ENCODE peak calls at places on chromosomes 3 and 15, in seven cellular contexts. One of them, this sample, is unnamed.

GRCh38 chr3:194312743-194313281 is 38.3 kb downstream of the CPN2 start:
- DNase-seq in HCT116: no peak
- DNase-seq in vagina: no peak
- DNase-seq in sigmoid colon: peak
- DNase-seq in stomach: no peak
- DNase-seq in upper lobe of left lung: peak
- DNase-seq in endothelial cell of umbilical vein: no peak
- DNase-seq in this sample: peak

GRCh38 chr3:107221856-107222255 is 155.4 kb upstream of the CCDC54 start:
- DNase-seq in HCT116: no peak
- DNase-seq in vagina: no peak
- DNase-seq in sigmoid colon: no peak
- DNase-seq in stomach: no peak
- DNase-seq in upper lobe of left lung: no peak
- DNase-seq in endothelial cell of umbilical vein: no peak
- DNase-seq in this sample: no peak

GRCh38 chr15:89088605-89089315 is 504 bp downstream of the ABHD2 start:
- DNase-seq in HCT116: no peak
- DNase-seq in vagina: no peak
- DNase-seq in sigmoid colon: peak
- DNase-seq in stomach: peak
- DNase-seq in upper lobe of left lung: peak
- DNase-seq in endothelial cell of umbilical vein: peak
- DNase-seq in this sample: no peak

GRCh38 chr15:37574985-37575384 is 359.5 kb upstream of the TMCO5A start:
- DNase-seq in HCT116: no peak
- DNase-seq in vagina: no peak
- DNase-seq in sigmoid colon: no peak
- DNase-seq in stomach: no peak
- DNase-seq in upper lobe of left lung: no peak
- DNase-seq in endothelial cell of umbilical vein: no peak
- DNase-seq in this sample: no peak

GRCh38 chr3:115245437-115245836 is 98.3 kb upstream of the ZBTB20 start:
- DNase-seq in HCT116: peak
- DNase-seq in vagina: no peak
- DNase-seq in sigmoid colon: no peak
- DNase-seq in stomach: no peak
- DNase-seq in upper lobe of left lung: no peak
- DNase-seq in endothelial cell of umbilical vein: peak
- DNase-seq in this sample: no peak

GRCh38 chr3:129004639-129005295 is 3.7 kb downstream of the EFCC1 start:
- DNase-seq in HCT116: no peak
- DNase-seq in vagina: no peak
- DNase-seq in sigmoid colon: no peak
- DNase-seq in stomach: no peak
- DNase-seq in upper lobe of left lung: no peak
- DNase-seq in endothelial cell of umbilical vein: peak
- DNase-seq in this sample: no peak

GRCh38 chr15:31437686-31438085 is 111.1 kb downstream of the KLF13 start:
- DNase-seq in HCT116: no peak
- DNase-seq in vagina: no peak
- DNase-seq in sigmoid colon: no peak
- DNase-seq in stomach: no peak
- DNase-seq in upper lobe of left lung: no peak
- DNase-seq in endothelial cell of umbilical vein: no peak
- DNase-seq in this sample: no peak

GRCh38 chr3:167032267-167032876 is 347.7 kb downstream of the ZBBX start:
- DNase-seq in HCT116: peak
- DNase-seq in vagina: no peak
- DNase-seq in sigmoid colon: no peak
- DNase-seq in stomach: no peak
- DNase-seq in upper lobe of left lung: no peak
- DNase-seq in endothelial cell of umbilical vein: no peak
- DNase-seq in this sample: no peak

GRCh38 chr15:75661779-75662140 is 14.0 kb downstream of the SNX33 start:
- DNase-seq in HCT116: no peak
- DNase-seq in vagina: no peak
- DNase-seq in sigmoid colon: no peak
- DNase-seq in stomach: no peak
- DNase-seq in upper lobe of left lung: no peak
- DNase-seq in endothelial cell of umbilical vein: no peak
- DNase-seq in this sample: no peak

GRCh38 chr3:14534379-14535191 is 5.6 kb downstream of the GRIP2 start:
- DNase-seq in HCT116: no peak
- DNase-seq in vagina: no peak
- DNase-seq in sigmoid colon: no peak
- DNase-seq in stomach: no peak
- DNase-seq in upper lobe of left lung: no peak
- DNase-seq in endothelial cell of umbilical vein: no peak
- DNase-seq in this sample: no peak

GRCh38 chr3:124491098-124491497 is 239.2 kb upstream of the UMPS start:
- DNase-seq in HCT116: no peak
- DNase-seq in vagina: no peak
- DNase-seq in sigmoid colon: no peak
- DNase-seq in stomach: no peak
- DNase-seq in upper lobe of left lung: no peak
- DNase-seq in endothelial cell of umbilical vein: no peak
- DNase-seq in this sample: peak

GRCh38 chr3:50124363-50125226 is 30.5 kb upstream of the SEMA3F start:
- DNase-seq in HCT116: no peak
- DNase-seq in vagina: no peak
- DNase-seq in sigmoid colon: peak
- DNase-seq in stomach: no peak
- DNase-seq in upper lobe of left lung: peak
- DNase-seq in endothelial cell of umbilical vein: no peak
- DNase-seq in this sample: no peak

GRCh38 chr3:107981471-107982111 is 109.2 kb downstream of the CD47 start:
- DNase-seq in HCT116: no peak
- DNase-seq in vagina: no peak
- DNase-seq in sigmoid colon: no peak
- DNase-seq in stomach: no peak
- DNase-seq in upper lobe of left lung: no peak
- DNase-seq in endothelial cell of umbilical vein: peak
- DNase-seq in this sample: no peak

GRCh38 chr3:28292622-28293021 is 51.2 kb downstream of the CMC1 start:
- DNase-seq in HCT116: no peak
- DNase-seq in vagina: no peak
- DNase-seq in sigmoid colon: no peak
- DNase-seq in stomach: no peak
- DNase-seq in upper lobe of left lung: no peak
- DNase-seq in endothelial cell of umbilical vein: no peak
- DNase-seq in this sample: no peak

GRCh38 chr15:100043069-100043641 is 298.6 kb downstream of the ADAMTS17 start:
- DNase-seq in HCT116: peak
- DNase-seq in vagina: no peak
- DNase-seq in sigmoid colon: no peak
- DNase-seq in stomach: no peak
- DNase-seq in upper lobe of left lung: no peak
- DNase-seq in endothelial cell of umbilical vein: peak
- DNase-seq in this sample: no peak

GRCh38 chr3:117979466-117979865 is 1055.2 kb downstream of the IGSF11 start:
- DNase-seq in HCT116: no peak
- DNase-seq in vagina: no peak
- DNase-seq in sigmoid colon: no peak
- DNase-seq in stomach: no peak
- DNase-seq in upper lobe of left lung: no peak
- DNase-seq in endothelial cell of umbilical vein: no peak
- DNase-seq in this sample: no peak

GRCh38 chr15:92930776-92931175 is 30.7 kb downstream of the CHD2 start:
- DNase-seq in HCT116: no peak
- DNase-seq in vagina: no peak
- DNase-seq in sigmoid colon: no peak
- DNase-seq in stomach: no peak
- DNase-seq in upper lobe of left lung: no peak
- DNase-seq in endothelial cell of umbilical vein: no peak
- DNase-seq in this sample: no peak

GRCh38 chr3:156479574-156479973 is 75.3 kb downstream of the SSR3 start:
- DNase-seq in HCT116: no peak
- DNase-seq in vagina: no peak
- DNase-seq in sigmoid colon: no peak
- DNase-seq in stomach: no peak
- DNase-seq in upper lobe of left lung: no peak
- DNase-seq in endothelial cell of umbilical vein: no peak
- DNase-seq in this sample: no peak

GRCh38 chr3:31106204-31106603 is 211.7 kb upstream of the GADL1 start:
- DNase-seq in HCT116: no peak
- DNase-seq in vagina: no peak
- DNase-seq in sigmoid colon: no peak
- DNase-seq in stomach: no peak
- DNase-seq in upper lobe of left lung: no peak
- DNase-seq in endothelial cell of umbilical vein: no peak
- DNase-seq in this sample: peak

GRCh38 chr3:153146191-153147053 is 15.6 kb upstream of the RAP2B start:
- DNase-seq in HCT116: no peak
- DNase-seq in vagina: no peak
- DNase-seq in sigmoid colon: no peak
- DNase-seq in stomach: no peak
- DNase-seq in upper lobe of left lung: no peak
- DNase-seq in endothelial cell of umbilical vein: no peak
- DNase-seq in this sample: no peak

GRCh38 chr3:86989611-86990010 is 1.3 kb downstream of the VGLL3 start:
- DNase-seq in HCT116: no peak
- DNase-seq in vagina: no peak
- DNase-seq in sigmoid colon: no peak
- DNase-seq in stomach: no peak
- DNase-seq in upper lobe of left lung: no peak
- DNase-seq in endothelial cell of umbilical vein: no peak
- DNase-seq in this sample: no peak

GRCh38 chr3:86990734-86991481 is at the start of gene VGLL3:
- DNase-seq in HCT116: no peak
- DNase-seq in vagina: no peak
- DNase-seq in sigmoid colon: peak
- DNase-seq in stomach: peak
- DNase-seq in upper lobe of left lung: peak
- DNase-seq in endothelial cell of umbilical vein: peak
- DNase-seq in this sample: no peak

GRCh38 chr3:86991840-86992430 is 986 bp upstream of the VGLL3 start:
- DNase-seq in HCT116: no peak
- DNase-seq in vagina: no peak
- DNase-seq in sigmoid colon: no peak
- DNase-seq in stomach: no peak
- DNase-seq in upper lobe of left lung: no peak
- DNase-seq in endothelial cell of umbilical vein: no peak
- DNase-seq in this sample: no peak

GRCh38 chr3:86990171-86990733 is 697 bp downstream of the VGLL3 start:
- DNase-seq in HCT116: no peak
- DNase-seq in vagina: no peak
- DNase-seq in sigmoid colon: peak
- DNase-seq in stomach: peak
- DNase-seq in upper lobe of left lung: peak
- DNase-seq in endothelial cell of umbilical vein: no peak
- DNase-seq in this sample: no peak

DNA sequence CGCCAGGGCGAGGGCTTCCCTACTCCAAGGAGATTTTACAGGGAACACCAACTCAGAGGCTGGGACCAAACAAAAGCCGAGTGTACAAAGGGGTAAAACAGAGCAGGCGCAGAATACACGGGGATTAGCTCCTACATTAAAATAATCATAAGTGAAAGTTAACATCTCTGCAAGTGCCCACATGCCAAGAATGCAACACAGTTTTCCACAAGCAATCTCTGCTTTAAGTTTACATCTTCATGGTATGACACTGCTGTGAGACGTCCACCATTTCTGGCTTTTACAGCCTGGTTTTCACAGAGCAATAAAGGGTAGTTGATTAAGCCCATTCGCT is 500 bp upstream of the VGLL3 start:
- DNase-seq in HCT116: no peak
- DNase-seq in vagina: no peak
- DNase-seq in sigmoid colon: no peak
- DNase-seq in stomach: no peak
- DNase-seq in upper lobe of left lung: no peak
- DNase-seq in endothelial cell of umbilical vein: no peak
- DNase-seq in this sample: no peak
- TF ChIP-seq CTCF in HCT116: no peak
- TF ChIP-seq CTCF in vagina: no peak
- TF ChIP-seq CTCF in sigmoid colon: no peak
- TF ChIP-seq CTCF in stomach: no peak
- TF ChIP-seq CTCF in upper lobe of left lung: no peak
- TF ChIP-seq CTCF in endothelial cell of umbilical vein: no peak
- TF ChIP-seq CTCF in this sample: no peak

GRCh38 chr3:144770813-144771400 is 799.3 kb downstream of the DIPK2A start:
- DNase-seq in HCT116: peak
- DNase-seq in vagina: no peak
- DNase-seq in sigmoid colon: no peak
- DNase-seq in stomach: no peak
- DNase-seq in upper lobe of left lung: no peak
- DNase-seq in endothelial cell of umbilical vein: peak
- DNase-seq in this sample: no peak
- TF ChIP-seq POLR2AphosphoS5 in HCT116: no peak
- TF ChIP-seq POLR2AphosphoS5 in vagina: no peak
- TF ChIP-seq POLR2AphosphoS5 in sigmoid colon: no peak
- TF ChIP-seq POLR2AphosphoS5 in stomach: no peak
- TF ChIP-seq POLR2AphosphoS5 in upper lobe of left lung: no peak
- TF ChIP-seq POLR2AphosphoS5 in endothelial cell of umbilical vein: peak
- TF ChIP-seq POLR2AphosphoS5 in this sample: no peak

DNA sequence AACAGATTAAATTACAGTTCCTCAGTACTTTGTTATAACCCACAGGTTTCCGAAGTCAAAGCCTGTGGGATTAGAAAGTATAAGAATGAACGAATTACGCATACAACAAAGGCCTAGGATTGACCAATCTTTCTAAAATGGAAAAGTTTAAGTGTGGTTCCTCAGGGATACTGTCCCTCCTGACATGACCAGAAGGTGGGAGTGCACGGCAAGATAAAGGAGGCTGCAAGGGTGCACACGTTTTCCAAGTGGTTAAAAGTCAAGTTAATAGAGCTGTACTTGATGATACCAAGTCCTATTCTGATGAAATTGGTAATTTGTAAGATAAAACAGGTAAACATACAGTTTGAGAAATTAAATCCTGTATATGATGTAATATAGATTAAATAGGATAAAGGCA is 96.2 kb downstream of the ALDH1A2 start:
- DNase-seq in HCT116: no peak
- DNase-seq in vagina: no peak
- DNase-seq in sigmoid colon: no peak
- DNase-seq in stomach: no peak
- DNase-seq in upper lobe of left lung: no peak
- DNase-seq in endothelial cell of umbilical vein: peak
- DNase-seq in this sample: no peak
- TF ChIP-seq CTCF in HCT116: no peak
- TF ChIP-seq CTCF in vagina: no peak
- TF ChIP-seq CTCF in sigmoid colon: no peak
- TF ChIP-seq CTCF in stomach: no peak
- TF ChIP-seq CTCF in upper lobe of left lung: no peak
- TF ChIP-seq CTCF in endothelial cell of umbilical vein: no peak
- TF ChIP-seq CTCF in this sample: peak

DNA sequence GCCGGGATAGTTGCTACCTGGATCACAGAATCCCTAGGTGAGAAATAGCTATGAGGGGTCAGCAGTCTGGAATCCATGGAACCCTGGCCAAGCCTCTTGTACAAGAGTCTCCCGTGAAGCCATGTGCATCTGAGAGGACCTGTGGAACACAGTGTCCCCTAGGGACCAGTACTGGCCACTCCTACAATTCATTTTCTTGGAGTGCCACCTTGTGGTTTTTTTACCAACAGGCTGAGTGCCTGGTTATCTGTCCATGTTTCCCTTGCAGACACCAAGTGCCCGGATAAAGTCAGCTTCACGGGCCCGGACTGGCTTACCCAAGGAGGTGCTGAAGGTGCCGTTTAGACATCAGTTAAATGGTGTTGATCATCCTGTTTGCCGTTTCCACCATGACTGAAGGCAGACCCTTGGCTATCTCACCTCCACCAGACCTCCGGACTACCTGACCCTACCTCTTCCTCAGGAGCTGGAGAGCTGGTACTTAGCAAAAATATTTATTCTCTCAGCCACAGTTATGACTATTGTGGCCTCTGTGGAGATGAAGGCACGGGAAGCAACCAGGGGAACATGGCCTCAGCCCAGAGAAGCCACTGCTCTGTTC is 93.9 kb downstream of the RBPMS2 start:
- DNase-seq in HCT116: peak
- DNase-seq in vagina: no peak
- DNase-seq in sigmoid colon: no peak
- DNase-seq in stomach: peak
- DNase-seq in upper lobe of left lung: no peak
- DNase-seq in endothelial cell of umbilical vein: peak
- DNase-seq in this sample: no peak
- TF ChIP-seq POLR2AphosphoS5 in HCT116: no peak
- TF ChIP-seq POLR2AphosphoS5 in vagina: no peak
- TF ChIP-seq POLR2AphosphoS5 in sigmoid colon: no peak
- TF ChIP-seq POLR2AphosphoS5 in stomach: peak
- TF ChIP-seq POLR2AphosphoS5 in upper lobe of left lung: no peak
- TF ChIP-seq POLR2AphosphoS5 in endothelial cell of umbilical vein: no peak
- TF ChIP-seq POLR2AphosphoS5 in this sample: peak

This sample was measured in esophagus muscularis mucosa.